ENCODE peak calls at places on chromosomes 16 and 17, in eight cellular contexts. One of them, this sample, is unnamed.

GRCh38 chr17:62627219-62627903 is at the start of gene MRC2:
- DNase-seq in heart left ventricle: peak; percentile 83
- DNase-seq in IMR-90: peak; percentile 82
- DNase-seq in breast epithelium: no peak
- DNase-seq in A549: peak; percentile 86
- DNase-seq in lower leg skin: no peak
- DNase-seq in gastrocnemius medialis: no peak
- DNase-seq in K562: peak; percentile 46
- DNase-seq in this sample: peak; percentile 87

GRCh38 chr17:31508310-31509094 is 117.0 kb downstream of the RAB11FIP4 start:
- DNase-seq in breast epithelium: no peak
- DNase-seq in lower leg skin: no peak
- DNase-seq in A549: peak; percentile 31
- DNase-seq in heart left ventricle: no peak
- DNase-seq in K562: peak; percentile 69
- DNase-seq in IMR-90: peak; percentile 8
- DNase-seq in gastrocnemius medialis: no peak
- DNase-seq in this sample: no peak

GRCh38 chr16:67000384-67001158 is 12.2 kb downstream of the CES4A start:
- DNase-seq in IMR-90: no peak
- DNase-seq in lower leg skin: peak; percentile 36
- DNase-seq in gastrocnemius medialis: peak; percentile 68
- DNase-seq in A549: peak; percentile 58
- DNase-seq in breast epithelium: peak; percentile 62
- DNase-seq in heart left ventricle: peak; percentile 61
- DNase-seq in K562: peak; percentile 86
- DNase-seq in this sample: no peak

GRCh38 chr17:69320210-69320907 is 6.6 kb downstream of the ABCA5 start:
- DNase-seq in lower leg skin: no peak
- DNase-seq in heart left ventricle: no peak
- DNase-seq in A549: no peak
- DNase-seq in breast epithelium: no peak
- DNase-seq in K562: no peak
- DNase-seq in gastrocnemius medialis: no peak
- DNase-seq in IMR-90: no peak
- DNase-seq in this sample: no peak

GRCh38 chr16:27374794-27375499 is 27.0 kb upstream of the IL21R start:
- DNase-seq in IMR-90: peak; percentile 80
- DNase-seq in gastrocnemius medialis: no peak
- DNase-seq in A549: peak; percentile 81
- DNase-seq in K562: peak; percentile 80
- DNase-seq in breast epithelium: no peak
- DNase-seq in heart left ventricle: peak; percentile 56
- DNase-seq in lower leg skin: peak; percentile 40
- DNase-seq in this sample: peak; percentile 64

GRCh38 chr16:55045329-55046145 is 114.9 kb downstream of the IRX5 start:
- DNase-seq in A549: no peak
- DNase-seq in lower leg skin: no peak
- DNase-seq in K562: no peak
- DNase-seq in gastrocnemius medialis: no peak
- DNase-seq in breast epithelium: no peak
- DNase-seq in heart left ventricle: no peak
- DNase-seq in IMR-90: no peak
- DNase-seq in this sample: no peak

GRCh38 chr17:2247005-2247404 is 56.6 kb downstream of the SMG6 start:
- DNase-seq in breast epithelium: no peak
- DNase-seq in IMR-90: no peak
- DNase-seq in A549: no peak
- DNase-seq in lower leg skin: no peak
- DNase-seq in heart left ventricle: no peak
- DNase-seq in gastrocnemius medialis: no peak
- DNase-seq in K562: no peak
- DNase-seq in this sample: no peak

GRCh38 chr16:18941471-18941870 is 15.3 kb upstream of the SMG1 start:
- DNase-seq in gastrocnemius medialis: no peak
- DNase-seq in K562: no peak
- DNase-seq in breast epithelium: no peak
- DNase-seq in IMR-90: no peak
- DNase-seq in lower leg skin: no peak
- DNase-seq in A549: no peak
- DNase-seq in heart left ventricle: no peak
- DNase-seq in this sample: no peak

GRCh38 chr17:18186271-18186982 is 2.8 kb downstream of the ALKBH5 start:
- DNase-seq in gastrocnemius medialis: no peak
- DNase-seq in K562: no peak
- DNase-seq in IMR-90: peak; percentile 47
- DNase-seq in heart left ventricle: no peak
- DNase-seq in lower leg skin: no peak
- DNase-seq in A549: no peak
- DNase-seq in breast epithelium: no peak
- DNase-seq in this sample: no peak

GRCh38 chr16:1884155-1884760 is 12.3 kb upstream of the MEIOB start:
- DNase-seq in heart left ventricle: no peak
- DNase-seq in breast epithelium: no peak
- DNase-seq in K562: peak; percentile 56
- DNase-seq in A549: peak; percentile 72
- DNase-seq in lower leg skin: no peak
- DNase-seq in IMR-90: no peak
- DNase-seq in gastrocnemius medialis: no peak
- DNase-seq in this sample: no peak

GRCh38 chr17:65530985-65531507 is 30.4 kb downstream of the AXIN2 start:
- DNase-seq in IMR-90: peak; percentile 88
- DNase-seq in gastrocnemius medialis: no peak
- DNase-seq in lower leg skin: no peak
- DNase-seq in breast epithelium: no peak
- DNase-seq in K562: no peak
- DNase-seq in heart left ventricle: peak; percentile 68
- DNase-seq in A549: no peak
- DNase-seq in this sample: no peak

GRCh38 chr17:75031972-75032895 is 14.5 kb downstream of the ATP5PD start:
- DNase-seq in K562: peak; percentile 59
- DNase-seq in IMR-90: peak; percentile 84
- DNase-seq in breast epithelium: peak; percentile 69
- DNase-seq in lower leg skin: peak; percentile 80
- DNase-seq in A549: peak; percentile 98
- DNase-seq in gastrocnemius medialis: peak; percentile 47
- DNase-seq in heart left ventricle: peak; percentile 85
- DNase-seq in this sample: peak; percentile 93

GRCh38 chr16:4262303-4262835 is 10.5 kb downstream of the TFAP4 start:
- DNase-seq in A549: no peak
- DNase-seq in heart left ventricle: no peak
- DNase-seq in lower leg skin: no peak
- DNase-seq in gastrocnemius medialis: no peak
- DNase-seq in breast epithelium: no peak
- DNase-seq in IMR-90: no peak
- DNase-seq in K562: no peak
- DNase-seq in this sample: no peak

GRCh38 chr17:823501-823902 is 41.3 kb downstream of the MRM3 start:
- DNase-seq in breast epithelium: no peak
- DNase-seq in K562: no peak
- DNase-seq in A549: no peak
- DNase-seq in gastrocnemius medialis: no peak
- DNase-seq in heart left ventricle: no peak
- DNase-seq in IMR-90: no peak
- DNase-seq in lower leg skin: no peak
- DNase-seq in this sample: no peak

GRCh38 chr16:6081320-6081976 is 983.9 kb upstream of the EEF2KMT start:
- DNase-seq in IMR-90: no peak
- DNase-seq in heart left ventricle: no peak
- DNase-seq in A549: peak; percentile 7
- DNase-seq in K562: peak; percentile 60
- DNase-seq in breast epithelium: no peak
- DNase-seq in gastrocnemius medialis: no peak
- DNase-seq in lower leg skin: no peak
- DNase-seq in this sample: peak; percentile 10

GRCh38 chr17:41329279-41329925 is 13.9 kb upstream of the KRTAP17-1 start:
- DNase-seq in K562: peak; percentile 31
- DNase-seq in lower leg skin: no peak
- DNase-seq in A549: peak; percentile 79
- DNase-seq in IMR-90: peak; percentile 56
- DNase-seq in heart left ventricle: peak; percentile 44
- DNase-seq in breast epithelium: no peak
- DNase-seq in gastrocnemius medialis: no peak
- DNase-seq in this sample: peak; percentile 62

GRCh38 chr17:56679148-56679766 is 85.8 kb downstream of the NOG start:
- DNase-seq in IMR-90: peak; percentile 56
- DNase-seq in A549: peak; percentile 66
- DNase-seq in lower leg skin: no peak
- DNase-seq in breast epithelium: no peak
- DNase-seq in heart left ventricle: no peak
- DNase-seq in K562: peak; percentile 20
- DNase-seq in gastrocnemius medialis: no peak
- DNase-seq in this sample: peak; percentile 32

GRCh38 chr16:425740-426114 is 278 bp downstream of the RAB11FIP3 start:
- DNase-seq in heart left ventricle: no peak
- DNase-seq in gastrocnemius medialis: no peak
- DNase-seq in IMR-90: no peak
- DNase-seq in K562: no peak
- DNase-seq in A549: no peak
- DNase-seq in lower leg skin: no peak
- DNase-seq in breast epithelium: no peak
- DNase-seq in this sample: no peak

GRCh38 chr16:66948034-66948821 is 12.8 kb upstream of the CES3 start:
- DNase-seq in K562: no peak
- DNase-seq in A549: no peak
- DNase-seq in heart left ventricle: peak; percentile 41
- DNase-seq in breast epithelium: no peak
- DNase-seq in lower leg skin: no peak
- DNase-seq in gastrocnemius medialis: no peak
- DNase-seq in IMR-90: no peak
- DNase-seq in this sample: no peak

DNA sequence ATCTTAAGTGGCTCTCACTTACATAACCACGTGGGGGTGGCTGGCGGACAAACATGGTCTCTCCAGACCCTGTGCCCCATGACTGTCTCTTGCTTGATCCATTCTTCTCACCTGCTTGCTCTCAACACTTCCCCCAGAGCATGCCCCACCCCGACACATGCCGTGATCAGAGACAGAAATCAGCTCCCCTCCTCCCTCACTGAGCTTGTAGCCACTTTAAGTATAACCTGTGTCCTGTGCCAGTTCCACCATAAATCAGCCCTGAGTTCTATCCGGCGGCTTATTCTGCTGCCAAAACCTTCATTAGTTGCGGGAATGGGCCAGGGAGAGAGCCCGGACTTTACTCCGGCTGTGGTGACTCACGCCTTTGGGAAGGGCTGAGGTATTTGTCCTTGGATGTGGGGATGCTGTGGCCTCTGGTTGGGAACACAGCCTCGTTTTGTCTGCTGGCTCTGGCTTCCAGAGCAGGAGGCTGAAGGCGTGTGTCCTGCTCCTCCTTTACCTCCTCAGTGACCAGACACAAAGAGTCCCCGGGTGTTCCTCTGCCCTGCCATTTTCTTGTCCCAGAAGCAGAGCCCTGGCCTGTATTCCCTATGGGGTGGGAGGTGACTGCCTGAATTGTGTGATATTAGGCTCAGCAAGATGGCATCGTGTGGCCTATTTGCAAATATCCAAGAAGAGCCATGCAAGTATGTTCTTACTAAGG is 21.1 kb downstream of the ANKRD40 start:
- DNase-seq in lower leg skin: peak; percentile 68
- DNase-seq in IMR-90: peak; percentile 61
- DNase-seq in heart left ventricle: peak; percentile 63
- DNase-seq in K562: no peak
- DNase-seq in breast epithelium: no peak
- DNase-seq in A549: peak; percentile 93
- DNase-seq in gastrocnemius medialis: peak; percentile 38
- DNase-seq in this sample: peak; percentile 93
- TF ChIP-seq POLR2A in lower leg skin: no peak
- TF ChIP-seq POLR2A in IMR-90: no peak
- TF ChIP-seq POLR2A in heart left ventricle: no peak
- TF ChIP-seq POLR2A in K562: no peak
- TF ChIP-seq POLR2A in breast epithelium: no peak
- TF ChIP-seq POLR2A in A549: no peak
- TF ChIP-seq POLR2A in gastrocnemius medialis: no peak
- TF ChIP-seq POLR2A in this sample: no peak

GRCh38 chr16:87950765-87951549 is at the start of gene BANP:
- DNase-seq in heart left ventricle: peak; percentile 99
- DNase-seq in A549: peak; percentile 98
- DNase-seq in lower leg skin: peak; percentile 97
- DNase-seq in IMR-90: peak; percentile 98
- DNase-seq in gastrocnemius medialis: peak; percentile 98
- DNase-seq in K562: peak; percentile 99
- DNase-seq in breast epithelium: peak; percentile 96
- DNase-seq in this sample: peak; percentile 100
- TF ChIP-seq POLR2A in heart left ventricle: no peak
- TF ChIP-seq POLR2A in A549: peak; percentile 74
- TF ChIP-seq POLR2A in lower leg skin: peak; percentile 28
- TF ChIP-seq POLR2A in IMR-90: no peak
- TF ChIP-seq POLR2A in gastrocnemius medialis: no peak
- TF ChIP-seq POLR2A in K562: peak; percentile 70
- TF ChIP-seq POLR2A in breast epithelium: no peak
- TF ChIP-seq POLR2A in this sample: no peak

GRCh38 chr17:79926308-79927135 is 87.3 kb upstream of the CBX4 start:
- DNase-seq in IMR-90: no peak
- DNase-seq in lower leg skin: no peak
- DNase-seq in breast epithelium: no peak
- DNase-seq in K562: no peak
- DNase-seq in A549: no peak
- DNase-seq in gastrocnemius medialis: no peak
- DNase-seq in heart left ventricle: no peak
- DNase-seq in this sample: no peak

GRCh38 chr17:79924639-79924976 is 85.4 kb upstream of the CBX4 start:
- DNase-seq in heart left ventricle: no peak
- DNase-seq in K562: no peak
- DNase-seq in IMR-90: no peak
- DNase-seq in gastrocnemius medialis: no peak
- DNase-seq in A549: no peak
- DNase-seq in breast epithelium: no peak
- DNase-seq in lower leg skin: no peak
- DNase-seq in this sample: no peak

GRCh38 chr17:79923974-79924638 is 84.9 kb upstream of the CBX4 start:
- DNase-seq in IMR-90: peak; percentile 12
- DNase-seq in K562: peak; percentile 78
- DNase-seq in lower leg skin: no peak
- DNase-seq in heart left ventricle: no peak
- DNase-seq in breast epithelium: no peak
- DNase-seq in gastrocnemius medialis: no peak
- DNase-seq in A549: no peak
- DNase-seq in this sample: peak; percentile 82

GRCh38 chr17:79926002-79926307 is 86.7 kb upstream of the CBX4 start:
- DNase-seq in A549: no peak
- DNase-seq in IMR-90: no peak
- DNase-seq in gastrocnemius medialis: no peak
- DNase-seq in heart left ventricle: no peak
- DNase-seq in K562: no peak
- DNase-seq in breast epithelium: no peak
- DNase-seq in lower leg skin: no peak
- DNase-seq in this sample: no peak

GRCh38 chr17:79925242-79925957 is 86.2 kb upstream of the CBX4 start:
- DNase-seq in K562: no peak
- DNase-seq in IMR-90: peak; percentile 25
- DNase-seq in A549: peak; percentile 72
- DNase-seq in breast epithelium: peak; percentile 80
- DNase-seq in heart left ventricle: peak; percentile 74
- DNase-seq in gastrocnemius medialis: peak; percentile 66
- DNase-seq in lower leg skin: no peak
- DNase-seq in this sample: peak; percentile 83
- TF ChIP-seq POLR2A in K562: no peak
- TF ChIP-seq POLR2A in IMR-90: no peak
- TF ChIP-seq POLR2A in A549: no peak
- TF ChIP-seq POLR2A in breast epithelium: no peak
- TF ChIP-seq POLR2A in heart left ventricle: no peak
- TF ChIP-seq POLR2A in gastrocnemius medialis: no peak
- TF ChIP-seq POLR2A in lower leg skin: no peak
- TF ChIP-seq POLR2A in this sample: no peak

GRCh38 chr17:8038954-8039610 is at the start of gene ALOX15B:
- DNase-seq in heart left ventricle: no peak
- DNase-seq in lower leg skin: no peak
- DNase-seq in IMR-90: no peak
- DNase-seq in breast epithelium: peak; percentile 78
- DNase-seq in gastrocnemius medialis: no peak
- DNase-seq in A549: no peak
- DNase-seq in K562: no peak
- DNase-seq in this sample: no peak
- TF ChIP-seq POLR2A in heart left ventricle: no peak
- TF ChIP-seq POLR2A in lower leg skin: no peak
- TF ChIP-seq POLR2A in IMR-90: no peak
- TF ChIP-seq POLR2A in breast epithelium: no peak
- TF ChIP-seq POLR2A in gastrocnemius medialis: no peak
- TF ChIP-seq POLR2A in A549: no peak
- TF ChIP-seq POLR2A in K562: no peak
- TF ChIP-seq POLR2A in this sample: no peak